ENCODE peak calls at places on chromosomes 12 and 14, in nine cellular contexts. I is choroid plexus epithelial cell, B is left ventricle myocardium inferior, N is ascending aorta, W is stomach, M is adrenal gland, D is spleen, R is foreskin fibroblast, S is breast epithelium. H is an unnamed sample.

GRCh38 chr14:68947802-68948201 is 31.3 kb downstream of the ACTN1 start:
- DNase-seq in W (peak; percentile 72), R (peak; percentile 62), I (peak; percentile 84), N (no peak), B (peak; percentile 84), S (no peak), M (peak; percentile 43), D (peak; percentile 70), H (no peak)

GRCh38 chr14:21149641-21150367 is 6.1 kb downstream of the OR5AU1 start:
- DNase-seq in N (no peak), I (no peak), S (no peak), W (no peak), B (no peak), D (no peak), R (no peak), M (peak; percentile 70), H (no peak)

GRCh38 chr12:64714551-64714968 is 44.6 kb downstream of the GNS start:
- DNase-seq in D (no peak), M (no peak), I (no peak), S (no peak), R (no peak), N (no peak), B (no peak), W (no peak), H (no peak)

GRCh38 chr14:99546230-99546879 is 57.7 kb downstream of the CCDC85C start:
- DNase-seq in S (no peak), N (no peak), W (no peak), B (no peak), M (no peak), D (no peak), R (no peak), I (no peak), H (no peak)

GRCh38 chr14:50678163-50678562 is 10.1 kb upstream of the SAV1 start:
- DNase-seq in S (no peak), I (no peak), D (no peak), W (no peak), N (no peak), B (no peak), R (no peak), M (no peak), H (no peak)

GRCh38 chr12:56477521-56478225 is 9.3 kb downstream of the SPRYD4 start:
- DNase-seq in W (no peak), D (peak; percentile 35), S (no peak), B (no peak), I (no peak), N (no peak), M (no peak), R (no peak), H (no peak)

GRCh38 chr12:53232641-53233538 is 881 bp upstream of the RARG start:
- DNase-seq in B (peak; percentile 60), D (no peak), I (no peak), M (peak; percentile 66), W (peak; percentile 70), N (no peak), R (peak; percentile 81), S (peak; percentile 74), H (no peak)

GRCh38 chr14:68891851-68892660 is 87.0 kb downstream of the ACTN1 start:
- DNase-seq in B (no peak), M (no peak), W (no peak), R (peak; percentile 54), D (peak; percentile 49), S (no peak), I (peak; percentile 68), N (no peak), H (no peak)

GRCh38 chr14:82720931-82721330 is 1187.3 kb upstream of the SEL1L start:
- DNase-seq in D (no peak), R (no peak), W (no peak), M (no peak), I (no peak), S (peak; percentile 17), B (no peak), N (no peak), H (no peak)

GRCh38 chr12:52681551-52682380 is 1.6 kb upstream of the KRT1 start:
- DNase-seq in M (no peak), I (no peak), B (no peak), N (no peak), W (no peak), D (no peak), R (no peak), S (no peak), H (no peak)

GRCh38 chr14:40887912-40888311 is 718.8 kb upstream of the LRFN5 start:
- DNase-seq in D (no peak), S (no peak), W (no peak), R (no peak), B (no peak), I (no peak), N (no peak), M (no peak), H (no peak)

GRCh38 chr14:72472845-72473244 is 421.1 kb downstream of the DPF3 start:
- DNase-seq in R (no peak), N (no peak), D (no peak), I (peak; percentile 23), W (no peak), M (no peak), B (no peak), S (no peak), H (no peak)

GRCh38 chr12:93314177-93314497 is 63.6 kb upstream of the NUDT4 start:
- DNase-seq in S (no peak), N (no peak), D (no peak), W (no peak), I (no peak), M (no peak), R (no peak), B (no peak), H (no peak)

GRCh38 chr14:105432657-105433056 is 13.0 kb downstream of the MTA1 start:
- DNase-seq in I (no peak), N (no peak), B (no peak), M (no peak), W (no peak), S (no peak), D (no peak), R (no peak), H (no peak)

GRCh38 chr12:31817120-31817519 is 88.3 kb upstream of the AMN1 start:
- DNase-seq in N (no peak), W (no peak), I (no peak), S (no peak), B (no peak), D (no peak), M (no peak), R (no peak), H (no peak)

GRCh38 chr12:22670762-22671161 is 45.8 kb downstream of the ETNK1 start:
- DNase-seq in M (no peak), D (no peak), B (no peak), S (no peak), W (no peak), R (peak; percentile 20), N (no peak), I (peak; percentile 50), H (no peak)

DNA sequence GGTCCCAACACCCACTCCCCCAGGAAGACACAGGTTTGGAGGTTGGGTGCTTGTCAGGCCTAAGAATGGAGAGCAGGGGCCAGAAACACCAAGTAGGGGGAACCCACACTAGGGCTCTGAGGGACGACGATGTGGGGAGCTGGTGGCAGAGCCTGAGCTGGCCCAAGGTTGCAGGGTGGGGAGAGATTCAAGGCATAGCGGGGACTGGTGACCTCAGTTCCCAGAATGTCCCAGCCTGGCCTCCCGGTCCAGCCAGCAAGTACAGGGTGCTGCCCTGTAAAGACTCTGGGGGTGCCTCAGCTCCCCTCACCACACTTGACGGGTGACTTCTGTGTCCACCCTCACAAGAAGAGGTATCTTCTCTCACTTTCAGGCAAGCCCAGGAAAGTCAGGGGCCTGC is 86.7 kb downstream of the ALG10 start:
- DNase-seq in D (peak; percentile 52), N (no peak), W (no peak), S (no peak), M (no peak), R (no peak), B (no peak), I (no peak), H (no peak)
- TF ChIP-seq CTCF in D (no peak), N (no peak), W (no peak), S (no peak), M (no peak), R (no peak), B (no peak), I (no peak), H (no peak)

GRCh38 chr14:32428875-32429274 is 99.8 kb downstream of the AKAP6 start:
- DNase-seq in N (no peak), W (no peak), I (no peak), R (no peak), S (no peak), M (no peak), D (no peak), B (no peak), H (no peak)
- H3K4me3 ChIP-seq in N (no peak overlapping the region), W (peak overlapping the region; percentile 6), I (no peak overlapping the region), R (no peak overlapping the region), S (no peak overlapping the region), M (no peak overlapping the region), D (no peak overlapping the region), B (peak overlapping the region; percentile 46), H (no peak overlapping the region)

DNA sequence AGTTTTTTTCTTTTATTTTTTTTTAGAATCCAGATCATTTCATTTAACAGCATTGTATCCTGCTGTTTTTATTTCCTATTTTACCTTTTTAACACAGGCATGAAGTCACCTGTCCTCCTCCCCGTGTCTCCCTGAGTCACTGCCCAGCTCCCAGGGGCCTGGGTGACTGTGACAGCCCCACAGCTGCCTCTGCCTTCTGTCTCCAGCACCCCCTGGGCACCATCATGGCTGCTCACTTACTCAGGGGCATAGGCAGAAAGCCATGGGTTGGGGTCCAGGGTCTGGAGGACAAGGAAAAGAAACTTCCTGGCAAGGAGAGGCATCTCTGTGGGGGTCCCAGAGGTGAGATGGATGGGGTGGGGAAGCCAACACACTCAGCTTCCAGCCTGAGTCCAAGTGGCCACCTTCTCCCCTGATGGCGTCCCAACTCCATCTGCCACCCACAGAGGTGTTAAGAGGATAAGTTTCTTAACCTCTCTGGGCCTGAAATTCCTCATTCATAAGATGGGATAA is 25.3 kb downstream of the TMEM63C start:
- DNase-seq in N (no peak), M (no peak), D (no peak), I (no peak), W (no peak), B (no peak), R (no peak), S (no peak), H (no peak)
- TF ChIP-seq CTCF in N (no peak), M (no peak), D (no peak), I (no peak), W (no peak), B (no peak), R (no peak), S (no peak), H (no peak)

GRCh38 chr14:24426912-24427536 is 2.4 kb downstream of the CBLN3 start:
- DNase-seq in R (no peak), I (no peak), D (peak; percentile 76), M (no peak), B (no peak), W (peak; percentile 78), S (no peak), N (no peak), H (no peak)

GRCh38 chr14:24427537-24428508 is 1.6 kb downstream of the CBLN3 start:
- DNase-seq in B (no peak), W (no peak), S (no peak), M (no peak), N (no peak), R (no peak), D (peak; percentile 78), I (no peak), H (no peak)

GRCh38 chr14:24429395-24430142 is at the start of the genes CBLN3 and KHNYN:
- DNase-seq in R (peak; percentile 97), W (peak; percentile 92), N (peak; percentile 71), B (peak; percentile 93), D (peak; percentile 98), S (peak; percentile 89), I (peak; percentile 94), M (peak; percentile 94), H (peak; percentile 78)

GRCh38 chr14:24430143-24430681 is 458 bp downstream of the KHNYN start:
- DNase-seq in W (peak; percentile 72), I (peak; percentile 80), R (peak; percentile 95), D (peak; percentile 95), N (no peak), B (peak; percentile 87), S (peak; percentile 61), M (peak; percentile 85), H (peak; percentile 16)

GRCh38 chr14:24428628-24429394 is 657 bp downstream of the CBLN3 start:
- DNase-seq in W (peak; percentile 23), I (no peak), N (no peak), D (peak; percentile 85), B (no peak), M (no peak), R (no peak), S (no peak), H (no peak)
- H3K4me3 ChIP-seq in W (peak overlapping the region; percentile 81), I (no peak overlapping the region), N (peak overlapping the region; percentile 92), D (peak overlapping the region; percentile 64), B (peak overlapping the region; percentile 81), M (no peak overlapping the region), R (peak overlapping the region; percentile 26), S (peak overlapping the region; percentile 94), H (peak overlapping the region; percentile 65)

H was measured in AG09309.